ENCODE peak calls at places on chromosomes 7 and 10, in six cellular contexts. Y is HCEC 1CT; Q is activated naive CD4-positive, alpha-beta T cell treated with Interleukin-2 at 50 U/mL for 16 hours; W is hepatic stellate cell; Z is mesothelial cell of epicardium; X is NCI-H1092 treated with DMSO at 0.1 percent for 48 hours. J is an unnamed sample.

GRCh38 chr10:124225468-124226270 is 132.3 kb upstream of the CHST15 start:
- DNase-seq in Y (no peak), Q (peak), W (no peak), Z (no peak), X (no peak), J (no peak)

GRCh38 chr10:73855413-73855812 is 18.9 kb downstream of the CAMK2G start:
- DNase-seq in Y (no peak), Q (no peak), W (no peak), Z (no peak), X (no peak), J (no peak)

GRCh38 chr7:129188372-129188891 is at the start of gene SMO:
- DNase-seq in Y (no peak), Q (no peak), W (peak), Z (peak), X (no peak), J (peak)

GRCh38 chr7:29207469-29207868 is 12.9 kb downstream of the CHN2 start:
- DNase-seq in Y (no peak), Q (no peak), W (no peak), Z (no peak), X (no peak), J (no peak)

GRCh38 chr7:57381581-57381980 is 68.4 kb upstream of the ZNF716 start:
- DNase-seq in Y (no peak), Q (no peak), W (no peak), Z (no peak), X (no peak), J (no peak)

GRCh38 chr7:29480456-29480855 is 83.2 kb upstream of the PRR15 start:
- DNase-seq in Y (no peak), Q (no peak), W (no peak), Z (no peak), X (peak), J (no peak)

GRCh38 chr7:148303295-148304013 is 287.1 kb upstream of the C7orf33 start:
- DNase-seq in Y (no peak), Q (no peak), W (no peak), Z (peak), X (peak), J (peak)

GRCh38 chr7:108193593-108194498 is 63.7 kb upstream of the LAMB4 start:
- DNase-seq in Y (no peak), Q (no peak), W (no peak), Z (no peak), X (peak), J (no peak)

GRCh38 chr7:135541029-135541428 is 16.7 kb upstream of the NUP205 start:
- DNase-seq in Y (no peak), Q (no peak), W (no peak), Z (no peak), X (no peak), J (no peak)

GRCh38 chr10:86592413-86592812 is 61.9 kb upstream of the OPN4 start:
- DNase-seq in Y (no peak), Q (no peak), W (no peak), Z (no peak), X (no peak), J (no peak)

GRCh38 chr10:95236068-95236903 is 42.2 kb downstream of the ACSM6 start:
- DNase-seq in Y (peak), Q (no peak), W (peak), Z (no peak), X (no peak), J (no peak)

J was measured in Right ventricle myocardium inferior.